ENCODE peak calls at places on chromosomes 5 and 9, in nine cellular contexts. One of them, this sample, is unnamed.

GRCh38 chr5:136979131-136979530 is 520.0 kb downstream of the SPOCK1 start:
- DNase-seq in right atrium auricular region: no peak
- DNase-seq in uterus: no peak
- DNase-seq in aorta: no peak
- DNase-seq in mesenchymal stem cell: no peak
- DNase-seq in neural progenitor cell: no peak
- DNase-seq in psoas muscle: no peak
- DNase-seq in fibroblast of lung: peak; percentile 57
- DNase-seq in CD4-positive, CD25-positive, alpha-beta regulatory T cell: no peak
- DNase-seq in this sample: no peak

GRCh38 chr9:98873535-98874432 is 66.3 kb downstream of the GALNT12 start:
- DNase-seq in right atrium auricular region: peak; percentile 56
- DNase-seq in uterus: no peak
- DNase-seq in aorta: peak; percentile 85
- DNase-seq in mesenchymal stem cell: no peak
- DNase-seq in neural progenitor cell: no peak
- DNase-seq in psoas muscle: peak; percentile 49
- DNase-seq in fibroblast of lung: peak; percentile 38
- DNase-seq in CD4-positive, CD25-positive, alpha-beta regulatory T cell: no peak
- DNase-seq in this sample: no peak

GRCh38 chr5:144093400-144093799 is 77.1 kb downstream of the YIPF5 start:
- DNase-seq in right atrium auricular region: no peak
- DNase-seq in uterus: no peak
- DNase-seq in aorta: no peak
- DNase-seq in mesenchymal stem cell: no peak
- DNase-seq in neural progenitor cell: no peak
- DNase-seq in psoas muscle: no peak
- DNase-seq in fibroblast of lung: no peak
- DNase-seq in CD4-positive, CD25-positive, alpha-beta regulatory T cell: no peak
- DNase-seq in this sample: no peak

GRCh38 chr5:174725991-174726601 is 1.7 kb downstream of the MSX2 start:
- DNase-seq in right atrium auricular region: no peak
- DNase-seq in uterus: no peak
- DNase-seq in aorta: no peak
- DNase-seq in mesenchymal stem cell: no peak
- DNase-seq in neural progenitor cell: peak; percentile 35
- DNase-seq in psoas muscle: no peak
- DNase-seq in fibroblast of lung: no peak
- DNase-seq in CD4-positive, CD25-positive, alpha-beta regulatory T cell: no peak
- DNase-seq in this sample: no peak

GRCh38 chr5:36985387-36985786 is 108.8 kb downstream of the NIPBL start:
- DNase-seq in right atrium auricular region: no peak
- DNase-seq in uterus: no peak
- DNase-seq in aorta: no peak
- DNase-seq in mesenchymal stem cell: peak; percentile 61
- DNase-seq in neural progenitor cell: no peak
- DNase-seq in psoas muscle: no peak
- DNase-seq in fibroblast of lung: peak; percentile 54
- DNase-seq in CD4-positive, CD25-positive, alpha-beta regulatory T cell: no peak
- DNase-seq in this sample: no peak

GRCh38 chr9:99180662-99181061 is 41.1 kb downstream of the ALG2 start:
- DNase-seq in right atrium auricular region: no peak
- DNase-seq in uterus: no peak
- DNase-seq in aorta: no peak
- DNase-seq in mesenchymal stem cell: no peak
- DNase-seq in neural progenitor cell: no peak
- DNase-seq in psoas muscle: no peak
- DNase-seq in fibroblast of lung: no peak
- DNase-seq in CD4-positive, CD25-positive, alpha-beta regulatory T cell: no peak
- DNase-seq in this sample: no peak

GRCh38 chr5:23289162-23289561 is 218.2 kb upstream of the PRDM9 start:
- DNase-seq in right atrium auricular region: no peak
- DNase-seq in uterus: no peak
- DNase-seq in aorta: no peak
- DNase-seq in mesenchymal stem cell: no peak
- DNase-seq in neural progenitor cell: no peak
- DNase-seq in psoas muscle: no peak
- DNase-seq in fibroblast of lung: no peak
- DNase-seq in CD4-positive, CD25-positive, alpha-beta regulatory T cell: no peak
- DNase-seq in this sample: no peak

GRCh38 chr9:92978345-92978875 is 31.1 kb downstream of the FGD3 start:
- DNase-seq in right atrium auricular region: no peak
- DNase-seq in uterus: no peak
- DNase-seq in aorta: no peak
- DNase-seq in mesenchymal stem cell: no peak
- DNase-seq in neural progenitor cell: no peak
- DNase-seq in psoas muscle: no peak
- DNase-seq in fibroblast of lung: no peak
- DNase-seq in CD4-positive, CD25-positive, alpha-beta regulatory T cell: no peak
- DNase-seq in this sample: no peak

GRCh38 chr5:116329503-116329902 is 244.7 kb downstream of the COMMD10 start:
- DNase-seq in right atrium auricular region: no peak
- DNase-seq in uterus: no peak
- DNase-seq in aorta: no peak
- DNase-seq in mesenchymal stem cell: no peak
- DNase-seq in neural progenitor cell: no peak
- DNase-seq in psoas muscle: no peak
- DNase-seq in fibroblast of lung: no peak
- DNase-seq in CD4-positive, CD25-positive, alpha-beta regulatory T cell: no peak
- DNase-seq in this sample: no peak

GRCh38 chr5:155978805-155979204 is 348.2 kb upstream of the SGCD start:
- DNase-seq in right atrium auricular region: no peak
- DNase-seq in uterus: no peak
- DNase-seq in aorta: no peak
- DNase-seq in mesenchymal stem cell: no peak
- DNase-seq in neural progenitor cell: no peak
- DNase-seq in psoas muscle: no peak
- DNase-seq in fibroblast of lung: no peak
- DNase-seq in CD4-positive, CD25-positive, alpha-beta regulatory T cell: no peak
- DNase-seq in this sample: no peak

GRCh38 chr9:121670447-121670846 is 19.0 kb downstream of the DAB2IP start:
- DNase-seq in right atrium auricular region: peak; percentile 89
- DNase-seq in uterus: peak; percentile 78
- DNase-seq in aorta: peak; percentile 83
- DNase-seq in mesenchymal stem cell: no peak
- DNase-seq in neural progenitor cell: no peak
- DNase-seq in psoas muscle: peak; percentile 76
- DNase-seq in fibroblast of lung: peak; percentile 83
- DNase-seq in CD4-positive, CD25-positive, alpha-beta regulatory T cell: no peak
- DNase-seq in this sample: no peak

GRCh38 chr5:93724791-93725190 is 16.6 kb downstream of the POU5F2 start:
- DNase-seq in right atrium auricular region: no peak
- DNase-seq in uterus: no peak
- DNase-seq in aorta: no peak
- DNase-seq in mesenchymal stem cell: no peak
- DNase-seq in neural progenitor cell: no peak
- DNase-seq in psoas muscle: no peak
- DNase-seq in fibroblast of lung: peak; percentile 8
- DNase-seq in CD4-positive, CD25-positive, alpha-beta regulatory T cell: no peak
- DNase-seq in this sample: no peak

GRCh38 chr9:121463026-121463827 is 36.4 kb downstream of the GGTA1 start:
- DNase-seq in right atrium auricular region: peak; percentile 76
- DNase-seq in uterus: peak; percentile 31
- DNase-seq in aorta: peak; percentile 77
- DNase-seq in mesenchymal stem cell: no peak
- DNase-seq in neural progenitor cell: peak; percentile 75
- DNase-seq in psoas muscle: peak; percentile 46
- DNase-seq in fibroblast of lung: peak; percentile 23
- DNase-seq in CD4-positive, CD25-positive, alpha-beta regulatory T cell: no peak
- DNase-seq in this sample: peak; percentile 64

GRCh38 chr9:86043999-86044398 is 55.4 kb downstream of the GOLM1 start:
- DNase-seq in right atrium auricular region: no peak
- DNase-seq in uterus: no peak
- DNase-seq in aorta: no peak
- DNase-seq in mesenchymal stem cell: no peak
- DNase-seq in neural progenitor cell: peak; percentile 18
- DNase-seq in psoas muscle: no peak
- DNase-seq in fibroblast of lung: no peak
- DNase-seq in CD4-positive, CD25-positive, alpha-beta regulatory T cell: no peak
- DNase-seq in this sample: no peak

GRCh38 chr9:132973713-132974112 is 4.8 kb upstream of the GFI1B start:
- DNase-seq in right atrium auricular region: no peak
- DNase-seq in uterus: no peak
- DNase-seq in aorta: no peak
- DNase-seq in mesenchymal stem cell: peak; percentile 21
- DNase-seq in neural progenitor cell: no peak
- DNase-seq in psoas muscle: no peak
- DNase-seq in fibroblast of lung: peak; percentile 20
- DNase-seq in CD4-positive, CD25-positive, alpha-beta regulatory T cell: no peak
- DNase-seq in this sample: no peak

DNA sequence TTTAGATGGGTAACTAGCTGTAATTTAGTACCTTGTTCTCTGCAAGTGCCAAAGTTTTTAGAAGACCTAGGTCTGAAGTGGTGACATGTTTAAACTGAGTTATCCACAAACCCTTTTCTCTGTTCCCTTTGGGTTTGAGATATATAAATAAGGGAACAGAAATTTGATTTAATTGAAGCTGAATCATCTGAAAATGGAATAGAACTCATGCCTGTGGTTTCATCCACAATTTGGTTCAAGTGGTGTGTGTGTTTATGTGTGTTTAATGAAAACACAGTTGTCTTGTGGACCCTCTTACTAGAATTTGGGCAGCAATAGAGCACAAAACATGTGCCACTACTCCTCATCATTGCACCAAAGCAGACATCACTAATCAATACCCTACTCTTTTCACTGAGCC is 216.9 kb downstream of the GLIS3 start:
- DNase-seq in right atrium auricular region: no peak
- DNase-seq in uterus: no peak
- DNase-seq in aorta: no peak
- DNase-seq in mesenchymal stem cell: no peak
- DNase-seq in neural progenitor cell: no peak
- DNase-seq in psoas muscle: no peak
- DNase-seq in fibroblast of lung: peak; percentile 31
- DNase-seq in CD4-positive, CD25-positive, alpha-beta regulatory T cell: no peak
- DNase-seq in this sample: no peak
- H3K27ac ChIP-seq in right atrium auricular region: no peak overlapping the region
- H3K27ac ChIP-seq in uterus: no peak overlapping the region
- H3K27ac ChIP-seq in aorta: no peak overlapping the region
- H3K27ac ChIP-seq in mesenchymal stem cell: no peak overlapping the region
- H3K27ac ChIP-seq in neural progenitor cell: no peak overlapping the region
- H3K27ac ChIP-seq in psoas muscle: no peak overlapping the region
- H3K27ac ChIP-seq in fibroblast of lung: peak overlapping the region; percentile 26
- H3K27ac ChIP-seq in CD4-positive, CD25-positive, alpha-beta regulatory T cell: no peak overlapping the region
- H3K27ac ChIP-seq in this sample: no peak overlapping the region

DNA sequence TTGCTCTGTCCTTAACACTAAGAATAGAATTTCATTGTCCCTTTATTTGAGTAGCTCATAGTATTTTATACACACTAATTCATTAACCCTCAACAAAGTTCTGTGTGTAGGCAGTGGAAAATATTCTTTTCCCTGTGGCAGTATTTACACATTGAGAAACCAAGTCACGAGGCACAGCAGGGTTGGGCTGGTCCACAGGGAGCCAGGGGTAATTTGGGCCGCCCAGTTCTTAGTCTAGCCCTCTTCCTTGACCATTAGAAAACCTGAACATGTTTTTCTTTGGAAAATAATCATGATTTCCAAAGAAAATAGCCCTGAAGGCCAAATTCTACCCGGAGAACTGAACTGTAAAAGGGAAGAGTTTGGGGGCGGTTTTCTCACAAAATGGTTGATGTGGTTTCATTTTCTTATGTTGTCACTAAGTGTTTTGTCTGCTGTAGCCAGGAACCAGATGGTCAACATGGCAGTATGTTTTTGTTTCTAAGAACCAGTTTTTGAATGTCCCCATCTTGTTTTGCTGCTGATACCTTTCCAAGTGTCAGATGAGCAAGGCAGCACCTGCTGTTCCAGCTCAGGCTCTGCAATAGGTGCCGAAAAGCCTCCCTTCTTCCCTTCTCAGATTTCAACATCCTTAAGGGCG is 29.6 kb downstream of the ARHGEF28 start:
- DNase-seq in right atrium auricular region: no peak
- DNase-seq in uterus: no peak
- DNase-seq in aorta: peak; percentile 59
- DNase-seq in mesenchymal stem cell: no peak
- DNase-seq in neural progenitor cell: no peak
- DNase-seq in psoas muscle: no peak
- DNase-seq in fibroblast of lung: no peak
- DNase-seq in CD4-positive, CD25-positive, alpha-beta regulatory T cell: no peak
- DNase-seq in this sample: no peak
- H3K36me3 ChIP-seq in right atrium auricular region: no peaks in the 10 kb centered on the region
- H3K36me3 ChIP-seq in uterus: no peaks in the 10 kb centered on the region
- H3K36me3 ChIP-seq in aorta: no peaks in the 10 kb centered on the region
- H3K36me3 ChIP-seq in mesenchymal stem cell: no peaks in the 10 kb centered on the region
- H3K36me3 ChIP-seq in neural progenitor cell: no peaks in the 10 kb centered on the region
- H3K36me3 ChIP-seq in psoas muscle: no peaks in the 10 kb centered on the region
- H3K36me3 ChIP-seq in fibroblast of lung: no peaks in the 10 kb centered on the region
- H3K36me3 ChIP-seq in CD4-positive, CD25-positive, alpha-beta regulatory T cell: no peaks in the 10 kb centered on the region
- H3K36me3 ChIP-seq in this sample: no peaks in the 10 kb centered on the region

DNA sequence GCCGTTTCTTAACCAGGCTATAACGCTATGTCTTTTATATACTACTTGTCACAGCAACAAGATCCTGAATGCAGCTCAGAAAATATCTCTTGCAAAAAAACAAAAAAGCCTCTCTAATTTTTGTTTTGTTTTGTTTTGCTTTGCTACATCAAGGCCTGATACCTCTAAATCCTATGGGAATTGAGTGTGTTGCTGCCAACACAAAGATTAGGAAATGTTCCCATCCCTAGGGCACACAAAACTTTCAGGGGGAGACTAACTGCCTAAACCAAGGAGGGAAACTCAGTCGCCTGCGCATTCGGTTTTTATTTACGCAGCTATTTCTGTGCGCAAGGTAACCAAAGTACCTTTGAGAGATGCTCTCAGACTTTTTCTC is 1.7 kb downstream of the SSBP2 start:
- DNase-seq in right atrium auricular region: no peak
- DNase-seq in uterus: no peak
- DNase-seq in aorta: no peak
- DNase-seq in mesenchymal stem cell: no peak
- DNase-seq in neural progenitor cell: peak; percentile 22
- DNase-seq in psoas muscle: no peak
- DNase-seq in fibroblast of lung: no peak
- DNase-seq in CD4-positive, CD25-positive, alpha-beta regulatory T cell: no peak
- DNase-seq in this sample: peak; percentile 47
- H3K4me1 ChIP-seq in right atrium auricular region: peaks cover 20% of the 10 kb centered on the region
- H3K4me1 ChIP-seq in uterus: no peaks in the 10 kb centered on the region
- H3K4me1 ChIP-seq in aorta: no peaks in the 10 kb centered on the region
- H3K4me1 ChIP-seq in mesenchymal stem cell: peaks cover 4% of the 10 kb centered on the region
- H3K4me1 ChIP-seq in neural progenitor cell: peaks cover 76% of the 10 kb centered on the region
- H3K4me1 ChIP-seq in psoas muscle: peaks cover 28% of the 10 kb centered on the region
- H3K4me1 ChIP-seq in fibroblast of lung: peaks cover 6% of the 10 kb centered on the region
- H3K4me1 ChIP-seq in CD4-positive, CD25-positive, alpha-beta regulatory T cell: peaks cover 17% of the 10 kb centered on the region
- H3K4me1 ChIP-seq in this sample: peaks cover 20% of the 10 kb centered on the region

DNA sequence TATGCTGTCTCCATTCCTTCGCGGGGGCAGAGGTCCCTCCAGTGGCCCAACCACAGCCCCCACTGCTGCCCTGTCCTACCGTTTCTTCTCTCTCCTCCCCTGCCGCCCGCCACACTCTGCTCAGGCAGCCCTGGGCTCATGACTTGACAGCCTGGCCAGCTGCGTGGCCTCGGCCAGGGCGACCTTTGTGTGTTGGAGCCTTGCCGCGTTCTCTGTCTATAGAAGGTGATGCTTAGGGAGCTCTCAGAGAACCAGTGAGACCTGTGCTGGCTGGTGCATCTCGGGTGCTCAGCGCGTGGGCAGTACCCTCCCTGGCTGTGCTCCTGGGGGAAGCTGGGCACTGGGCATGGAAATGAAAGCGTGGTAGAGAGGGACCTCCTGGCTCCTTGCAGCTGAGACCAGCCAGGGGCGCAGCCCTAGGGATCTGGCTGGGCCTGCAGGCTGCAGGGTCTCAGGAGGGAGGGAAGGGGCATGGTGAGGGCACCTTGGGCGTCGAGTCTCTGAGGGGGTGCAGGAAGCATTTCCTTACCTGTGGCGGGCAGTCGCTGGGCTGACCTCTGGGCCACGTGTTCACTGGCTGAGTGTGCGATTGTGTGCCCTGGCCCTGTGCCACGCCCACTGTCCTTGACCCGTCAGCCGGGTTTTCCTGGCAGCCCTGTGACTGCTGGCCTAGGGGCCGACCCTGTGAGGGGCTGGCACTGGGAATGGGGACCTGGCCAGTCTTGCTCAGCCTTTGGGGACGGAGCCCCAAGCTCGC is 50.3 kb downstream of the RXRA start:
- DNase-seq in right atrium auricular region: no peak
- DNase-seq in uterus: no peak
- DNase-seq in aorta: no peak
- DNase-seq in mesenchymal stem cell: no peak
- DNase-seq in neural progenitor cell: no peak
- DNase-seq in psoas muscle: peak; percentile 68
- DNase-seq in fibroblast of lung: no peak
- DNase-seq in CD4-positive, CD25-positive, alpha-beta regulatory T cell: no peak
- DNase-seq in this sample: no peak
- H3K27ac ChIP-seq in right atrium auricular region: peak overlapping the region; percentile 86
- H3K27ac ChIP-seq in uterus: peak overlapping the region; percentile 69
- H3K27ac ChIP-seq in aorta: no peak overlapping the region
- H3K27ac ChIP-seq in mesenchymal stem cell: no peak overlapping the region
- H3K27ac ChIP-seq in neural progenitor cell: no peak overlapping the region
- H3K27ac ChIP-seq in psoas muscle: peak overlapping the region; percentile 92
- H3K27ac ChIP-seq in fibroblast of lung: no peak overlapping the region
- H3K27ac ChIP-seq in CD4-positive, CD25-positive, alpha-beta regulatory T cell: no peak overlapping the region
- H3K27ac ChIP-seq in this sample: no peak overlapping the region